ENCODE peak calls at places on chromosomes 7 and 10, in six cellular contexts. C is glutamatergic neuron, L is endothelial cell, V is spleen, J is heart left ventricle, H is thoracic aorta. K is an unnamed sample.

GRCh38 chr7:4798706-4799235 is 23.3 kb downstream of the AP5Z1 start:
- DNase-seq in L (no peak), V (no peak), H (no peak), C (peak), J (no peak), K (no peak)

GRCh38 chr10:70762441-70763177 is 22.6 kb downstream of the TBATA start:
- DNase-seq in H (no peak), C (peak), V (peak), J (no peak), L (no peak), K (no peak)

GRCh38 chr10:3528823-3529222 is 256.2 kb downstream of the KLF6 start:
- DNase-seq in H (no peak), J (no peak), V (no peak), C (no peak), L (no peak), K (no peak)

GRCh38 chr10:92594194-92594593 is 1.3 kb downstream of the KIF11 start:
- DNase-seq in C (no peak), J (no peak), L (no peak), V (no peak), H (no peak), K (no peak)

GRCh38 chr7:5177060-5177459 is 13.0 kb upstream of the WIPI2 start:
- DNase-seq in V (no peak), C (no peak), J (peak), H (peak), L (no peak), K (no peak)

GRCh38 chr7:133481676-133482075 is 228.8 kb downstream of the EXOC4 start:
- DNase-seq in J (no peak), C (no peak), L (no peak), V (no peak), H (no peak), K (no peak)

GRCh38 chr10:642186-642890 is 47.1 kb downstream of the DIP2C start:
- DNase-seq in J (peak), H (no peak), V (peak), C (no peak), L (no peak), K (no peak)

GRCh38 chr10:19325581-19325980 is 277.0 kb downstream of the MALRD1 start:
- DNase-seq in L (no peak), V (no peak), C (no peak), H (no peak), J (no peak), K (no peak)

GRCh38 chr7:81053623-81054022 is 134.8 kb upstream of the SEMA3C start:
- DNase-seq in V (no peak), C (no peak), J (no peak), H (no peak), L (no peak), K (no peak)

GRCh38 chr7:115475774-115476407 is 554.0 kb downstream of the MDFIC start:
- DNase-seq in V (no peak), J (no peak), C (peak), H (no peak), L (peak), K (no peak)

GRCh38 chr10:72242675-72243074 is 26.6 kb upstream of the ASCC1 start:
- DNase-seq in V (peak), J (peak), C (no peak), H (no peak), L (peak), K (no peak)

GRCh38 chr7:134684165-134684564 is 37.5 kb downstream of the BPGM start:
- DNase-seq in C (no peak), V (no peak), H (no peak), J (no peak), L (no peak), K (no peak)

GRCh38 chr7:14197280-14197679 is 207.8 kb upstream of the ETV1 start:
- DNase-seq in L (no peak), J (peak), C (no peak), H (no peak), V (no peak), K (no peak)

GRCh38 chr7:142697270-142697669 is 52.0 kb upstream of the PRSS1 start:
- DNase-seq in J (no peak), C (no peak), V (no peak), H (no peak), L (no peak), K (no peak)

GRCh38 chr10:94219829-94220228 is 142.9 kb downstream of the NOC3L start:
- DNase-seq in C (no peak), L (no peak), V (no peak), H (no peak), J (no peak), K (no peak)

GRCh38 chr10:21364196-21365114 is 161.0 kb downstream of the SKIDA1 start:
- DNase-seq in C (peak), J (peak), V (no peak), L (peak), H (no peak), K (no peak)

GRCh38 chr7:99837649-99838361 is 10.0 kb downstream of the CYP3A43 start:
- DNase-seq in H (no peak), L (no peak), V (no peak), J (no peak), C (no peak), K (no peak)

GRCh38 chr10:33657154-33657900 is 322.9 kb upstream of the NRP1 start:
- DNase-seq in C (no peak), H (no peak), J (peak), V (no peak), L (no peak), K (no peak)

GRCh38 chr10:6578221-6579192 is 1.6 kb downstream of the PRKCQ start:
- DNase-seq in L (no peak), J (no peak), C (no peak), H (no peak), V (no peak), K (no peak)

GRCh38 chr10:26859241-26860025 is 1.3 kb downstream of the ABI1 start:
- DNase-seq in C (no peak), L (no peak), J (no peak), V (no peak), H (no peak), K (no peak)

GRCh38 chr10:100192350-100192749 is 6.5 kb upstream of the ERLIN1 start:
- DNase-seq in V (no peak), J (peak), H (no peak), L (no peak), C (no peak), K (no peak)

GRCh38 chr7:139121-139520 is 53.2 kb upstream of the FAM20C start:
- DNase-seq in H (no peak), C (no peak), J (no peak), L (no peak), V (peak), K (peak)

GRCh38 chr7:142496545-142496991 is 238.7 kb upstream of the PRSS58 start:
- DNase-seq in H (no peak), V (no peak), C (no peak), L (no peak), J (no peak), K (no peak)

GRCh38 chr10:62038609-62039190 is 137.2 kb downstream of the ARID5B start:
- DNase-seq in H (no peak), J (peak), V (peak), L (peak), C (peak), K (no peak)

GRCh38 chr7:98178762-98179490 is 32.3 kb upstream of the BHLHA15 start:
- DNase-seq in H (no peak), J (no peak), V (no peak), C (no peak), L (no peak), K (no peak)

GRCh38 chr10:35821339-35821911 is 179.3 kb upstream of the FZD8 start:
- DNase-seq in C (no peak), H (no peak), L (no peak), J (no peak), V (no peak), K (no peak)

GRCh38 chr10:108465871-108466641 is 1301.5 kb upstream of the SORCS1 start:
- DNase-seq in J (peak), V (peak), C (peak), H (no peak), L (peak), K (no peak)

GRCh38 chr7:44236333-44236728 is 35.6 kb downstream of the YKT6 start:
- DNase-seq in H (no peak), J (no peak), L (no peak), V (no peak), C (peak), K (no peak)
- TF ChIP-seq CTCF in H (no peak), J (no peak), L (no peak), V (no peak), C (no peak), K (no peak)

GRCh38 chr7:19663816-19664531 is 44.9 kb downstream of the POLR1F start:
- DNase-seq in J (no peak), H (no peak), L (no peak), C (no peak), V (no peak), K (no peak)

GRCh38 chr7:19670806-19671205 is 38.0 kb downstream of the POLR1F start:
- DNase-seq in C (no peak), H (no peak), L (no peak), J (no peak), V (no peak), K (no peak)

GRCh38 chr7:19665399-19666008 is 43.3 kb downstream of the POLR1F start:
- DNase-seq in J (no peak), V (no peak), C (no peak), H (no peak), L (no peak), K (no peak)
- TF ChIP-seq CTCF in J (peak), V (peak), C (peak), H (peak), L (peak), K (no peak)

GRCh38 chr10:123392182-123392930 is 238.2 kb downstream of the BUB3 start:
- DNase-seq in V (no peak), L (no peak), H (no peak), C (no peak), J (no peak), K (no peak)

GRCh38 chr10:123391275-123392028 is 237.2 kb downstream of the BUB3 start:
- DNase-seq in L (no peak), H (no peak), J (no peak), C (no peak), V (no peak), K (no peak)

GRCh38 chr10:123390874-123391273 is 236.7 kb downstream of the BUB3 start:
- DNase-seq in L (no peak), V (no peak), C (no peak), J (no peak), H (no peak), K (no peak)

GRCh38 chr10:123389520-123389919 is 235.3 kb downstream of the BUB3 start:
- DNase-seq in C (no peak), V (no peak), J (no peak), H (no peak), L (no peak), K (no peak)

GRCh38 chr10:123390332-123390731 is 236.1 kb downstream of the BUB3 start:
- DNase-seq in J (no peak), C (no peak), L (no peak), V (no peak), H (no peak), K (no peak)
- TF ChIP-seq CTCF in J (no peak), C (no peak), L (no peak), V (no peak), H (no peak), K (no peak)

GRCh38 chr10:17227367-17228080 is 517 bp upstream of the VIM start:
- DNase-seq in L (no peak), V (no peak), C (no peak), J (no peak), H (no peak), K (no peak)
- TF ChIP-seq CTCF in L (peak), V (peak), C (peak), J (peak), H (peak), K (no peak)

GRCh38 chr7:138741453-138741735 is 40.2 kb upstream of the SVOPL start:
- DNase-seq in H (no peak), L (no peak), V (no peak), C (no peak), J (no peak), K (no peak)

GRCh38 chr7:138750473-138750872 is 47.3 kb upstream of the TMEM213 start:
- DNase-seq in L (no peak), C (no peak), J (no peak), V (no peak), H (no peak), K (no peak)

GRCh38 chr7:138745189-138745588 is 44.0 kb upstream of the SVOPL start:
- DNase-seq in H (no peak), V (no peak), L (no peak), J (no peak), C (no peak), K (no peak)

GRCh38 chr7:138748666-138749065 is 47.5 kb upstream of the SVOPL start:
- DNase-seq in V (no peak), J (no peak), H (no peak), L (no peak), C (no peak), K (no peak)

GRCh38 chr7:138746073-138746472 is 44.9 kb upstream of the SVOPL start:
- DNase-seq in C (no peak), V (no peak), J (no peak), H (no peak), L (no peak), K (no peak)
- TF ChIP-seq CTCF in C (no peak), V (no peak), J (no peak), H (no peak), L (no peak), K (no peak)

K was measured in activated B cell treated with CpG ODN at 0.5 μM for 24 hours.